ENCODE peak calls at places on chromosomes 6 and 20, in nine cellular contexts. One of them, this sample, is unnamed.
A peak's percentile ranks its signal among the peaks of the same experiment; 100 is the strongest.

GRCh38 chr6:43635387-43636311 is at the start of gene MAD2L1BP:
- DNase-seq in stomach: peak; percentile 89
- DNase-seq in PC-9: peak; percentile 51
- DNase-seq in RPMI7951: peak; percentile 76
- DNase-seq in neuronal stem cell: peak; percentile 63
- DNase-seq in Peyer's patch: peak; percentile 85
- DNase-seq in activated T-cell treated with anti-CD3 and anti-CD28 coated beads for 24 hours: peak; percentile 83
- DNase-seq in stimulated activated CD4-positive, alpha-beta T cell treated with anti-CD3 and anti-CD28 coated beads, Interleukin-12 subunit alpha, Interleukin-12 subunit beta, amount 100 ng/mL, for 24 hours: peak; percentile 76
- DNase-seq in hepatocyte: peak; percentile 91
- DNase-seq in this sample: peak; percentile 95

GRCh38 chr20:56412949-56413348 is 889 bp downstream of the CASS4 start:
- DNase-seq in activated T-cell treated with anti-CD3 and anti-CD28 coated beads for 24 hours: no peak
- DNase-seq in PC-9: no peak
- DNase-seq in stimulated activated CD4-positive, alpha-beta T cell treated with anti-CD3 and anti-CD28 coated beads, Interleukin-12 subunit alpha, Interleukin-12 subunit beta, amount 100 ng/mL, for 24 hours: no peak
- DNase-seq in stomach: no peak
- DNase-seq in RPMI7951: no peak
- DNase-seq in Peyer's patch: no peak
- DNase-seq in hepatocyte: no peak
- DNase-seq in neuronal stem cell: no peak
- DNase-seq in this sample: no peak

GRCh38 chr6:37013516-37014491 is 8.3 kb downstream of the FGD2 start:
- DNase-seq in stomach: no peak
- DNase-seq in hepatocyte: no peak
- DNase-seq in Peyer's patch: no peak
- DNase-seq in activated T-cell treated with anti-CD3 and anti-CD28 coated beads for 24 hours: no peak
- DNase-seq in RPMI7951: no peak
- DNase-seq in neuronal stem cell: no peak
- DNase-seq in stimulated activated CD4-positive, alpha-beta T cell treated with anti-CD3 and anti-CD28 coated beads, Interleukin-12 subunit alpha, Interleukin-12 subunit beta, amount 100 ng/mL, for 24 hours: no peak
- DNase-seq in PC-9: no peak
- DNase-seq in this sample: no peak

GRCh38 chr6:33848498-33848897 is 44.7 kb upstream of the MLN start:
- DNase-seq in activated T-cell treated with anti-CD3 and anti-CD28 coated beads for 24 hours: no peak
- DNase-seq in Peyer's patch: no peak
- DNase-seq in stomach: no peak
- DNase-seq in stimulated activated CD4-positive, alpha-beta T cell treated with anti-CD3 and anti-CD28 coated beads, Interleukin-12 subunit alpha, Interleukin-12 subunit beta, amount 100 ng/mL, for 24 hours: no peak
- DNase-seq in PC-9: no peak
- DNase-seq in neuronal stem cell: no peak
- DNase-seq in hepatocyte: no peak
- DNase-seq in RPMI7951: no peak
- DNase-seq in this sample: no peak

GRCh38 chr6:11146117-11146826 is 34.7 kb upstream of the ERVFRD-1 start:
- DNase-seq in RPMI7951: no peak
- DNase-seq in stimulated activated CD4-positive, alpha-beta T cell treated with anti-CD3 and anti-CD28 coated beads, Interleukin-12 subunit alpha, Interleukin-12 subunit beta, amount 100 ng/mL, for 24 hours: no peak
- DNase-seq in Peyer's patch: no peak
- DNase-seq in stomach: no peak
- DNase-seq in hepatocyte: no peak
- DNase-seq in activated T-cell treated with anti-CD3 and anti-CD28 coated beads for 24 hours: no peak
- DNase-seq in PC-9: no peak
- DNase-seq in neuronal stem cell: no peak
- DNase-seq in this sample: no peak

GRCh38 chr20:47549671-47550070 is 48.0 kb downstream of the NCOA3 start:
- DNase-seq in neuronal stem cell: no peak
- DNase-seq in PC-9: no peak
- DNase-seq in stimulated activated CD4-positive, alpha-beta T cell treated with anti-CD3 and anti-CD28 coated beads, Interleukin-12 subunit alpha, Interleukin-12 subunit beta, amount 100 ng/mL, for 24 hours: no peak
- DNase-seq in hepatocyte: no peak
- DNase-seq in Peyer's patch: no peak
- DNase-seq in RPMI7951: no peak
- DNase-seq in stomach: no peak
- DNase-seq in activated T-cell treated with anti-CD3 and anti-CD28 coated beads for 24 hours: no peak
- DNase-seq in this sample: no peak

GRCh38 chr6:102075539-102075938 is 682.0 kb downstream of the GRIK2 start:
- DNase-seq in activated T-cell treated with anti-CD3 and anti-CD28 coated beads for 24 hours: no peak
- DNase-seq in stomach: no peak
- DNase-seq in stimulated activated CD4-positive, alpha-beta T cell treated with anti-CD3 and anti-CD28 coated beads, Interleukin-12 subunit alpha, Interleukin-12 subunit beta, amount 100 ng/mL, for 24 hours: no peak
- DNase-seq in neuronal stem cell: no peak
- DNase-seq in hepatocyte: peak; percentile 14
- DNase-seq in RPMI7951: no peak
- DNase-seq in PC-9: no peak
- DNase-seq in Peyer's patch: no peak
- DNase-seq in this sample: no peak

GRCh38 chr20:62069741-62070216 is 4.1 kb upstream of the TAF4 start:
- DNase-seq in RPMI7951: peak; percentile 73
- DNase-seq in stomach: no peak
- DNase-seq in PC-9: no peak
- DNase-seq in activated T-cell treated with anti-CD3 and anti-CD28 coated beads for 24 hours: no peak
- DNase-seq in Peyer's patch: no peak
- DNase-seq in neuronal stem cell: no peak
- DNase-seq in hepatocyte: peak; percentile 41
- DNase-seq in stimulated activated CD4-positive, alpha-beta T cell treated with anti-CD3 and anti-CD28 coated beads, Interleukin-12 subunit alpha, Interleukin-12 subunit beta, amount 100 ng/mL, for 24 hours: no peak
- DNase-seq in this sample: peak; percentile 34

GRCh38 chr6:149919834-149920225 is 3.1 kb downstream of the RAET1G start:
- DNase-seq in neuronal stem cell: no peak
- DNase-seq in activated T-cell treated with anti-CD3 and anti-CD28 coated beads for 24 hours: no peak
- DNase-seq in Peyer's patch: no peak
- DNase-seq in hepatocyte: no peak
- DNase-seq in stimulated activated CD4-positive, alpha-beta T cell treated with anti-CD3 and anti-CD28 coated beads, Interleukin-12 subunit alpha, Interleukin-12 subunit beta, amount 100 ng/mL, for 24 hours: no peak
- DNase-seq in stomach: no peak
- DNase-seq in PC-9: no peak
- DNase-seq in RPMI7951: no peak
- DNase-seq in this sample: peak; percentile 37

GRCh38 chr6:170135821-170136471 is 154.9 kb downstream of the DLL1 start:
- DNase-seq in neuronal stem cell: no peak
- DNase-seq in Peyer's patch: no peak
- DNase-seq in RPMI7951: peak; percentile 46
- DNase-seq in stimulated activated CD4-positive, alpha-beta T cell treated with anti-CD3 and anti-CD28 coated beads, Interleukin-12 subunit alpha, Interleukin-12 subunit beta, amount 100 ng/mL, for 24 hours: no peak
- DNase-seq in hepatocyte: no peak
- DNase-seq in stomach: no peak
- DNase-seq in PC-9: no peak
- DNase-seq in activated T-cell treated with anti-CD3 and anti-CD28 coated beads for 24 hours: no peak
- DNase-seq in this sample: peak; percentile 72

GRCh38 chr6:83221886-83222479 is 28.8 kb downstream of the RWDD2A start:
- DNase-seq in stimulated activated CD4-positive, alpha-beta T cell treated with anti-CD3 and anti-CD28 coated beads, Interleukin-12 subunit alpha, Interleukin-12 subunit beta, amount 100 ng/mL, for 24 hours: no peak
- DNase-seq in neuronal stem cell: peak; percentile 29
- DNase-seq in PC-9: no peak
- DNase-seq in hepatocyte: peak; percentile 72
- DNase-seq in Peyer's patch: no peak
- DNase-seq in activated T-cell treated with anti-CD3 and anti-CD28 coated beads for 24 hours: no peak
- DNase-seq in stomach: no peak
- DNase-seq in RPMI7951: peak; percentile 50
- DNase-seq in this sample: no peak

GRCh38 chr6:142481466-142481865 is 179.7 kb downstream of the ADGRG6 start:
- DNase-seq in neuronal stem cell: no peak
- DNase-seq in activated T-cell treated with anti-CD3 and anti-CD28 coated beads for 24 hours: no peak
- DNase-seq in hepatocyte: no peak
- DNase-seq in Peyer's patch: no peak
- DNase-seq in PC-9: no peak
- DNase-seq in stomach: no peak
- DNase-seq in RPMI7951: no peak
- DNase-seq in stimulated activated CD4-positive, alpha-beta T cell treated with anti-CD3 and anti-CD28 coated beads, Interleukin-12 subunit alpha, Interleukin-12 subunit beta, amount 100 ng/mL, for 24 hours: no peak
- DNase-seq in this sample: no peak

GRCh38 chr20:37627767-37628130 is 66.1 kb upstream of the CTNNBL1 start:
- DNase-seq in RPMI7951: no peak
- DNase-seq in stimulated activated CD4-positive, alpha-beta T cell treated with anti-CD3 and anti-CD28 coated beads, Interleukin-12 subunit alpha, Interleukin-12 subunit beta, amount 100 ng/mL, for 24 hours: no peak
- DNase-seq in stomach: no peak
- DNase-seq in Peyer's patch: no peak
- DNase-seq in activated T-cell treated with anti-CD3 and anti-CD28 coated beads for 24 hours: no peak
- DNase-seq in neuronal stem cell: no peak
- DNase-seq in PC-9: no peak
- DNase-seq in hepatocyte: no peak
- DNase-seq in this sample: no peak

GRCh38 chr20:34948030-34948429 is 7.6 kb downstream of the GSS start:
- DNase-seq in stimulated activated CD4-positive, alpha-beta T cell treated with anti-CD3 and anti-CD28 coated beads, Interleukin-12 subunit alpha, Interleukin-12 subunit beta, amount 100 ng/mL, for 24 hours: no peak
- DNase-seq in Peyer's patch: no peak
- DNase-seq in neuronal stem cell: no peak
- DNase-seq in activated T-cell treated with anti-CD3 and anti-CD28 coated beads for 24 hours: no peak
- DNase-seq in hepatocyte: no peak
- DNase-seq in PC-9: no peak
- DNase-seq in stomach: no peak
- DNase-seq in RPMI7951: peak; percentile 34
- DNase-seq in this sample: no peak

GRCh38 chr6:15989397-15989796 is 139.5 kb upstream of the MYLIP start:
- DNase-seq in neuronal stem cell: no peak
- DNase-seq in RPMI7951: no peak
- DNase-seq in stomach: no peak
- DNase-seq in hepatocyte: no peak
- DNase-seq in PC-9: no peak
- DNase-seq in activated T-cell treated with anti-CD3 and anti-CD28 coated beads for 24 hours: no peak
- DNase-seq in Peyer's patch: no peak
- DNase-seq in stimulated activated CD4-positive, alpha-beta T cell treated with anti-CD3 and anti-CD28 coated beads, Interleukin-12 subunit alpha, Interleukin-12 subunit beta, amount 100 ng/mL, for 24 hours: no peak
- DNase-seq in this sample: no peak

GRCh38 chr6:130377371-130377770 is 11.6 kb downstream of the TMEM200A start:
- DNase-seq in Peyer's patch: no peak
- DNase-seq in hepatocyte: no peak
- DNase-seq in activated T-cell treated with anti-CD3 and anti-CD28 coated beads for 24 hours: no peak
- DNase-seq in RPMI7951: peak; percentile 54
- DNase-seq in PC-9: no peak
- DNase-seq in stimulated activated CD4-positive, alpha-beta T cell treated with anti-CD3 and anti-CD28 coated beads, Interleukin-12 subunit alpha, Interleukin-12 subunit beta, amount 100 ng/mL, for 24 hours: no peak
- DNase-seq in stomach: no peak
- DNase-seq in neuronal stem cell: no peak
- DNase-seq in this sample: no peak

GRCh38 chr6:169808608-169808967 is 57.2 kb downstream of the ERMARD start:
- DNase-seq in RPMI7951: no peak
- DNase-seq in Peyer's patch: no peak
- DNase-seq in hepatocyte: no peak
- DNase-seq in neuronal stem cell: no peak
- DNase-seq in PC-9: no peak
- DNase-seq in stomach: no peak
- DNase-seq in activated T-cell treated with anti-CD3 and anti-CD28 coated beads for 24 hours: no peak
- DNase-seq in stimulated activated CD4-positive, alpha-beta T cell treated with anti-CD3 and anti-CD28 coated beads, Interleukin-12 subunit alpha, Interleukin-12 subunit beta, amount 100 ng/mL, for 24 hours: no peak
- DNase-seq in this sample: peak; percentile 5

GRCh38 chr6:166938704-166939103 is 17.6 kb downstream of the RNASET2 start:
- DNase-seq in hepatocyte: no peak
- DNase-seq in stomach: no peak
- DNase-seq in Peyer's patch: no peak
- DNase-seq in stimulated activated CD4-positive, alpha-beta T cell treated with anti-CD3 and anti-CD28 coated beads, Interleukin-12 subunit alpha, Interleukin-12 subunit beta, amount 100 ng/mL, for 24 hours: no peak
- DNase-seq in activated T-cell treated with anti-CD3 and anti-CD28 coated beads for 24 hours: no peak
- DNase-seq in PC-9: no peak
- DNase-seq in neuronal stem cell: no peak
- DNase-seq in RPMI7951: no peak
- DNase-seq in this sample: no peak

GRCh38 chr20:58665606-58666005 is 14.5 kb downstream of the STX16 start:
- DNase-seq in hepatocyte: no peak
- DNase-seq in neuronal stem cell: no peak
- DNase-seq in RPMI7951: peak; percentile 85
- DNase-seq in PC-9: no peak
- DNase-seq in Peyer's patch: no peak
- DNase-seq in stimulated activated CD4-positive, alpha-beta T cell treated with anti-CD3 and anti-CD28 coated beads, Interleukin-12 subunit alpha, Interleukin-12 subunit beta, amount 100 ng/mL, for 24 hours: no peak
- DNase-seq in stomach: no peak
- DNase-seq in activated T-cell treated with anti-CD3 and anti-CD28 coated beads for 24 hours: no peak
- DNase-seq in this sample: no peak

GRCh38 chr6:3119040-3119723 is 671 bp downstream of the BPHL start:
- DNase-seq in activated T-cell treated with anti-CD3 and anti-CD28 coated beads for 24 hours: no peak
- DNase-seq in PC-9: no peak
- DNase-seq in stomach: no peak
- DNase-seq in stimulated activated CD4-positive, alpha-beta T cell treated with anti-CD3 and anti-CD28 coated beads, Interleukin-12 subunit alpha, Interleukin-12 subunit beta, amount 100 ng/mL, for 24 hours: no peak
- DNase-seq in neuronal stem cell: no peak
- DNase-seq in Peyer's patch: no peak
- DNase-seq in RPMI7951: peak; percentile 42
- DNase-seq in hepatocyte: peak; percentile 73
- DNase-seq in this sample: no peak

GRCh38 chr6:10968776-10969175 is 75.3 kb downstream of the ELOVL2 start:
- DNase-seq in hepatocyte: no peak
- DNase-seq in Peyer's patch: no peak
- DNase-seq in stimulated activated CD4-positive, alpha-beta T cell treated with anti-CD3 and anti-CD28 coated beads, Interleukin-12 subunit alpha, Interleukin-12 subunit beta, amount 100 ng/mL, for 24 hours: no peak
- DNase-seq in neuronal stem cell: no peak
- DNase-seq in activated T-cell treated with anti-CD3 and anti-CD28 coated beads for 24 hours: no peak
- DNase-seq in RPMI7951: no peak
- DNase-seq in stomach: no peak
- DNase-seq in PC-9: no peak
- DNase-seq in this sample: no peak

GRCh38 chr20:22619272-22619671 is 34.9 kb upstream of the FOXA2 start:
- DNase-seq in hepatocyte: peak; percentile 57
- DNase-seq in stimulated activated CD4-positive, alpha-beta T cell treated with anti-CD3 and anti-CD28 coated beads, Interleukin-12 subunit alpha, Interleukin-12 subunit beta, amount 100 ng/mL, for 24 hours: no peak
- DNase-seq in RPMI7951: no peak
- DNase-seq in stomach: no peak
- DNase-seq in neuronal stem cell: no peak
- DNase-seq in activated T-cell treated with anti-CD3 and anti-CD28 coated beads for 24 hours: no peak
- DNase-seq in PC-9: no peak
- DNase-seq in Peyer's patch: no peak
- DNase-seq in this sample: no peak

This sample was measured in spleen.